ENCODE peak calls at places on chromosome 3, in five cellular contexts. X is endothelial cell; P is stimulated activated CD4-positive, alpha-beta T cell treated with anti-CD3 and anti-CD28 coated beads, Interleukin-1b, Interleukin-23, amount 100 ng/mL, for 24 hours; B is stimulated activated naive CD8-positive, alpha-beta T cell treated with anti-CD3 and anti-CD28 coated beads, Interleukin-15, amount 100 ng/mL, for 72 hours; O is IMR-90. A is an unnamed sample.

GRCh38 chr3:17529677-17530076 is 212.8 kb downstream of the TBC1D5 start:
- DNase-seq in O (no peak), B (no peak), P (no peak), X (no peak), A (no peak)

GRCh38 chr3:147797095-147797494 is 387.9 kb downstream of the ZIC1 start:
- DNase-seq in P (no peak), X (no peak), B (no peak), O (no peak), A (no peak)

GRCh38 chr3:50112462-50112861 is 23.7 kb downstream of the RBM5 start:
- DNase-seq in X (no peak), O (no peak), B (no peak), P (no peak), A (no peak)

GRCh38 chr3:72137865-72138861 is 353.2 kb upstream of the PROK2 start:
- DNase-seq in P (no peak), B (peak; percentile 50), O (no peak), X (no peak), A (no peak)

GRCh38 chr3:95595416-95596075 is 1218.8 kb upstream of the EPHA6 start:
- DNase-seq in O (no peak), X (no peak), B (no peak), P (no peak), A (no peak)

GRCh38 chr3:66408458-66408857 is 92.4 kb downstream of the LRIG1 start:
- DNase-seq in X (no peak), P (no peak), O (no peak), B (no peak), A (no peak)

GRCh38 chr3:62758296-62759066 is 116.7 kb downstream of the CADPS start:
- DNase-seq in O (no peak), X (no peak), B (no peak), P (no peak), A (no peak)

GRCh38 chr3:52395503-52395865 is 49.4 kb downstream of the SEMA3G start:
- DNase-seq in B (no peak), O (no peak), P (no peak), X (no peak), A (no peak)

GRCh38 chr3:33099701-33100100 is 2.8 kb upstream of the GLB1 start:
- DNase-seq in P (no peak), X (no peak), B (no peak), O (no peak), A (no peak)

GRCh38 chr3:16247282-16248058 is 17.3 kb downstream of the DPH3 start:
- DNase-seq in P (peak; percentile 72), O (peak; percentile 84), X (peak; percentile 83), B (peak; percentile 74), A (peak; percentile 52)

GRCh38 chr3:151345854-151346253 is 16.5 kb upstream of the P2RY13 start:
- DNase-seq in O (peak; percentile 82), X (no peak), B (no peak), P (no peak), A (no peak)